ENCODE peak calls at places on chromosomes 3 and 15, in seven cellular contexts. N is body of pancreas, B is IMR-90, D is psoas muscle, J is tibial artery, Y is DND-41, Z is astrocyte. M is an unnamed sample.

GRCh38 chr3:131550562-131551188 is 47.9 kb upstream of the MRPL3 start:
- DNase-seq in N (no peak), B (no peak), D (no peak), J (no peak), Y (no peak), Z (no peak), M (no peak)

GRCh38 chr3:129599607-129600006 is 6.9 kb downstream of the PLXND1 start:
- DNase-seq in N (peak; percentile 36), B (peak; percentile 82), D (no peak), J (peak; percentile 83), Y (peak; percentile 48), Z (peak; percentile 77), M (no peak)

GRCh38 chr3:29279830-29280229 is 1.0 kb upstream of the RBMS3 start:
- DNase-seq in N (no peak), B (peak; percentile 43), D (peak; percentile 58), J (peak; percentile 71), Y (no peak), Z (peak; percentile 24), M (no peak)

GRCh38 chr3:52791396-52791795 is 3.2 kb upstream of the ITIH3 start:
- DNase-seq in N (no peak), B (no peak), D (no peak), J (no peak), Y (no peak), Z (no peak), M (no peak)

GRCh38 chr3:47016934-47017435 is 37.5 kb downstream of the NBEAL2 start:
- DNase-seq in N (no peak), B (peak; percentile 90), D (no peak), J (no peak), Y (peak; percentile 86), Z (peak; percentile 88), M (no peak)

GRCh38 chr15:42154576-42155355 is 1.7 kb downstream of the PLA2G4F start:
- DNase-seq in N (no peak), B (no peak), D (no peak), J (peak; percentile 59), Y (no peak), Z (no peak), M (no peak)

GRCh38 chr3:47890037-47890831 is 87.3 kb downstream of the DHX30 start:
- DNase-seq in N (no peak), B (no peak), D (no peak), J (no peak), Y (no peak), Z (no peak), M (no peak)

GRCh38 chr15:36921484-36922091 is 178.8 kb downstream of the MEIS2 start:
- DNase-seq in N (no peak), B (no peak), D (no peak), J (no peak), Y (no peak), Z (no peak), M (no peak)

GRCh38 chr3:58379351-58380073 is 46.8 kb downstream of the PXK start:
- DNase-seq in N (no peak), B (no peak), D (no peak), J (no peak), Y (no peak), Z (no peak), M (no peak)

GRCh38 chr3:141241248-141242034 is 9.8 kb downstream of the PXYLP1 start:
- DNase-seq in N (no peak), B (no peak), D (peak; percentile 85), J (peak; percentile 96), Y (no peak), Z (peak; percentile 30), M (no peak)

DNA sequence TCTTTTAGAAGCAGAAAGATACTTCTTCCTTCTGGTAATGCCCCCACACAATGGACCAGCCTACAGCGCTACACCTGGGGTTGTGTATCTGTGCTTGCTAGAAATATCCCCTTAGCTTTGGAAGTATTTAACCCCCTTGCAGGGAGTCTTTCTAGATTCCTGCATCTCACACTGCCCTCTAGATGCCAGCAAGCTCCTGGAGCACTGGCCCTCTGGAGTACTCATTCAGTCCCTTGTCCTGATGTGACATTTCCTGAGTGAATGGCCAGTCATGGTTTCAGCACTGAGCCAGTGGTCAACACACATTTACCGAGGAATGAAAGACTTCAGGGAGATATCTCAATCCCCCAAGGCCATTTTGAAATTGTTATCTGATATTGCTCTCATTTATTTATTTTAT is 30.5 kb upstream of the RBP2 start:
- DNase-seq in N (peak; percentile 24), B (no peak), D (no peak), J (no peak), Y (no peak), Z (no peak), M (no peak)
- TF ChIP-seq CTCF in N (no peak), B (no peak), D (no peak), J (no peak), Y (no peak), Z (no peak), M (peak; percentile 47)

DNA sequence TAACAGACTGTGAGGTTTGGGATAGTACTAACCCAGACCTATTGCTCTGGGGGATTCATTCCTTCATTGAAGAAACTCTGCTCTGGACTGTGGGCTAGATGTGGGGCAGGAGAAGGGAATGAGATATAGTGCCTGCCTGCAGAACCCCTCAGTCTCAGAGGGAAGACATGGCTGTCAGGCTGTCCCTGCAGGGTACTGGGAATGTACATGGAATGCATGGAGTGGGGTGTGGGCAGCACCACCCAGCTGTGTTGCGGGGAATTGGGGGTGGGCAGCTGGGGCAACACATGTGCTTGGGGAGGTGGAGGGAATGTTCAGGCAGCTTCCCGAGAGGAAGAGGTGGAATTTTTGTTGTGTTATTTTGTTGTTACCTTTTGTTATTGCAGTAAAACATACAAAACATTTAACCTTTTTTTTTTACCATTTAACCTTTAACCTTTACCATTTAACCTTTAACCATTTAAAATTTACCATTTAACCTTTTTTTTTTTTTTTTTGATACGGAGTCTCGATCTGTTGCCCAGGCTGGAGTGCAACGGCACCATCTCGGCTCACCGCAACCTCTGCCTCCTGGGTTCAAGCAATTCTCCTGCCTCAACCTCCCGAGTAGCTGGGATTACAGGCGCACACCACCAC is 7.3 kb downstream of the PAQR5 start:
- DNase-seq in N (no peak), B (no peak), D (no peak), J (no peak), Y (no peak), Z (peak; percentile 12), M (no peak)
- H3K4me3 ChIP-seq in N (no peak overlapping the region), B (no peak overlapping the region), D (no peak overlapping the region), J (no peak overlapping the region), Y (no peak overlapping the region), Z (no peak overlapping the region), M (no peak overlapping the region)

GRCh38 chr3:69251078-69251805 is 128.8 kb upstream of the LMOD3 start:
- DNase-seq in N (no peak), B (no peak), D (no peak), J (no peak), Y (no peak), Z (no peak), M (peak; percentile 89)
- H3K36me3 ChIP-seq in N (no peaks in the 10 kb centered on the region), B (no peaks in the 10 kb centered on the region), D (no peaks in the 10 kb centered on the region), J (no peaks in the 10 kb centered on the region), Y (peaks cover 11% of the 10 kb centered on the region), Z (no peaks in the 10 kb centered on the region), M (no peaks in the 10 kb centered on the region)

DNA sequence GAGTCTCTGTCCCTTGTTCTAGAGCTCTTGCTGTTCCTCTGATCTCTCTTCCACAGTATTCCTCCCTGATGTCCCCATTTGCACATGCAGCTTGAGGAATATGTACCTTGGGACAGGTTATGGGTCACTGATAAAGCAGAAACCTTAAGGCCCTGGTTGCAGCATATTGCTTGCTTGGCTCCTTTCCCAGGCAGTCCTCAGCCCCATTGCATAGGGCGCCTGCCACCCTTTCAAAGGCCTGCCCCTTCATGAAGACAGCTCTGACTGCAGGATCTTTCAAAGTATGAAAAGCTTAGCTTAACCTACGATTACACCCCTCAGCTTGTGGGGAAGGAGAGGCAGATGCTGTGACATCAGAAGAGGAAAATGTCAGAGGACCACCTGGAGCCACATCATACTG is 51.7 kb downstream of the WDR76 start:
- DNase-seq in N (no peak), B (no peak), D (no peak), J (no peak), Y (no peak), Z (no peak), M (no peak)
- TF ChIP-seq CTCF in N (no peak), B (no peak), D (no peak), J (no peak), Y (no peak), Z (no peak), M (no peak)